ENCODE peak calls at places on chromosomes 7 and 10, in nine cellular contexts. A is aorta; W is A549; R is PC-3; J is CD8-positive, alpha-beta memory T cell; O is HepG2; K is neural progenitor cell; Z is IMR-90; T is SK-N-SH. C is an unnamed sample. For H3K4me1, the result is how much of the 10 kb centered on the place peaks cover.

GRCh38 chr7:22147113-22147512 is 201.4 kb upstream of the CDCA7L start:
- DNase-seq in A (no peak), W (no peak), R (no peak), J (no peak), O (no peak), K (no peak), Z (no peak), T (peak), C (no peak)

GRCh38 chr10:133365461-133366129 is 7.6 kb downstream of the ECHS1 start:
- DNase-seq in A (no peak), W (no peak), R (no peak), J (no peak), O (no peak), K (no peak), Z (no peak), T (no peak), C (no peak)

GRCh38 chr10:127990846-127991542 is 84.1 kb downstream of the PTPRE start:
- DNase-seq in A (no peak), W (peak), R (peak), J (peak), O (no peak), K (no peak), Z (peak), T (no peak), C (peak)

GRCh38 chr7:132373879-132374278 is 202.4 kb downstream of the PLXNA4 start:
- DNase-seq in A (no peak), W (no peak), R (no peak), J (no peak), O (no peak), K (no peak), Z (no peak), T (no peak), C (no peak)

GRCh38 chr10:91050371-91051034 is 129.6 kb upstream of the ANKRD1 start:
- DNase-seq in A (no peak), W (no peak), R (no peak), J (no peak), O (no peak), K (peak), Z (no peak), T (no peak), C (no peak)

GRCh38 chr10:69748621-69749020 is 53.1 kb upstream of the COL13A1 start:
- DNase-seq in A (peak), W (no peak), R (no peak), J (no peak), O (no peak), K (no peak), Z (no peak), T (no peak), C (no peak)

GRCh38 chr10:29878492-29878891 is 180.9 kb downstream of the JCAD start:
- DNase-seq in A (no peak), W (no peak), R (no peak), J (no peak), O (no peak), K (no peak), Z (no peak), T (no peak), C (no peak)

GRCh38 chr10:103793429-103793828 is 61.9 kb downstream of the SH3PXD2A start:
- DNase-seq in A (no peak), W (peak), R (no peak), J (no peak), O (peak), K (no peak), Z (no peak), T (no peak), C (no peak)

GRCh38 chr10:3068968-3069737 is 1.8 kb downstream of the PFKP start:
- DNase-seq in A (no peak), W (no peak), R (no peak), J (no peak), O (no peak), K (peak), Z (peak), T (peak), C (no peak)

GRCh38 chr7:111735661-111736323 is 173.5 kb upstream of the IMMP2L start:
- DNase-seq in A (no peak), W (peak), R (peak), J (peak), O (peak), K (peak), Z (peak), T (peak), C (no peak)

GRCh38 chr7:100832281-100832633 is 4.9 kb upstream of the EPHB4 start:
- DNase-seq in A (no peak), W (no peak), R (no peak), J (no peak), O (no peak), K (no peak), Z (no peak), T (no peak), C (no peak)

GRCh38 chr10:71889388-71889987 is 38.4 kb upstream of the PSAP start:
- DNase-seq in A (no peak), W (no peak), R (peak), J (no peak), O (no peak), K (no peak), Z (no peak), T (no peak), C (no peak)

GRCh38 chr10:15759265-15759664 is 39.5 kb upstream of the ITGA8 start:
- DNase-seq in A (no peak), W (no peak), R (no peak), J (no peak), O (no peak), K (no peak), Z (no peak), T (no peak), C (no peak)

DNA sequence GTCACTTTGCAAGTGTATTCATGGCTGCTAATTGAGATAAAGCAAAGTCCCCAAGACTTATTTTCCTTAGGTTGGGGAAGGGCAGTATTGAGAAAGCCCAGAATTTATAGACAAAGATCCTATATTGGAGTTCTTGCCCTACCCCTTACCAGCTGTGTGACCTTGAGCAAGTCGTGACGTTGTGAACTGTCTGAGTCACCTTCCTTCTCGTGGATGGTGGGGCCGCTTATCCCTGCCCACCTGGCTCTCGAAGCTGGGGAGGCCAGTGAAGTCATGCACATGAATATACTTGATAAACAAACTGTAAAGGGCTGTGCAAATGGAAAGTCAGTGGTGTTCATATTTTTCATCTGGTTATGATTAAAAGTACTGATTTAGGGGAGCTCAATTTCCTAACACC is 127.4 kb downstream of the TACC2 start:
- DNase-seq in A (no peak), W (peak), R (peak), J (no peak), O (peak), K (no peak), Z (peak), T (no peak), C (no peak)
- H3K27ac ChIP-seq in A (no peak), W (peak), R (peak), J (no peak), O (no peak), K (no peak), Z (no peak), T (no peak), C (peak)

DNA sequence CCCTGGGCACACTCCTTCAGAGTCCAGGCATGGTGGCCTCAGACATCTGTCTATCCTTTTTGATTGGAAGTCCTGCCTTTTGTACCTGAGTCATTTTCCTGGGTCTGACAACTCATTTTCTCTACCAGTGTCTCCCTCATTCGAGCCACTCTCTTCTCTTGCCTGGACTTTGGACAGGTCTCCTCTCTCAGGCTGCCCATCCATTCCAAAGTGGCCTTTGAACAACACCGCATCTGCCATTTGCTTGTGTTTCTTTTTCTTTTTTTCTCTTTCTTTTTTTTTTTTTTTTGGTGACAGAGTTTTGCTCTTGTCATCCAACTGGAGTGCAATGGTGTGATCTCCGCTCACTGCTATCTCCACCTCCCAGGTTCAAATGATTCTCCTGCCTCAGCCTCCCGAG is 142.1 kb upstream of the COBL start:
- DNase-seq in A (no peak), W (no peak), R (no peak), J (no peak), O (no peak), K (no peak), Z (no peak), T (no peak), C (no peak)
- H3K4me1 ChIP-seq in A (under half), W (under half), R (under half), J (under half), O (under half), K (under half), Z (under half), T (under half), C (under half)

GRCh38 chr7:124801330-124801895 is 35.8 kb upstream of the GPR37 start:
- DNase-seq in A (no peak), W (no peak), R (no peak), J (no peak), O (no peak), K (no peak), Z (no peak), T (no peak), C (no peak)
- H3K27ac ChIP-seq in A (no peak), W (no peak), R (no peak), J (no peak), O (no peak), K (no peak), Z (no peak), T (no peak), C (no peak)

DNA sequence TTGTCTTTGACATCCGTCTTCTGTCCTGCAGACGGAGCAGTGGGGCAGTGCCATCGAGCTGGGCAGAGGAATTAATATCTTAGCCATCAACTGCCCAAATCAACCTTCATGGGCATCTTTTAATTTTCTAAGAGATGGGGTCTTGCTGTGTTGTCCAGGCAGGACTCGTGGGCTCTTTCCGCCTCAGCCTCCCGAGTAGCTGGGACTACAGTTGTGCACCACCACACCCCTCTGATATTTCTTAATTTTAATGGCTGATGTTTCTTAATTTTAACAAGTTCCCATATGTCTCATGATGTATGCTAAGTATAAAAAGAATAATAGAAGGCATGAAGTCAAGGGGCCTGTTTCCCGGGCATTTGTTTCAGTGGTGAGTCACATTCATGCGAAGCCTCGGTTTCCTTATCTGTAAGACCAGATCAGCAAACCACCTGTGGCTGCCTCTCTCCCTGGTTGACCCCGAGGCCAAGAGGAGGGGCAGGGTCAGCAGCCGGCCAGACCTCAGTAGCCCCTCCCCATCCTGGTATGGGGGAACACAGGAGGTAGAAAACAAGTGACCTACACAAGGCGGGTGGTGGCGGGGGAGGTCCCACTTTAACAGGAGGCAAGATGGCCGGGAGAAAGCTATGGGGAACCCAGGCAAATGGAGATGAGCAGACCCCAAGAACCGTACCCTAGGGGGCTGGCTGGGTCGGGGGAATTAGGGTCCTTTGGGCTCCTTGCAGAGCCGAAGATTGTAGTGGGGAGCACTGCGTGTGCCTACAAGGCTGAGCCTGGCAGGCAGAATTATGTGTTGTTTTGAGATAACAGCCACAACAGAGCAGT is 85.5 kb downstream of the CUX1 start:
- DNase-seq in A (no peak), W (no peak), R (no peak), J (no peak), O (no peak), K (no peak), Z (no peak), T (peak), C (no peak)
- H3K4me1 ChIP-seq in A (under half), W (under half), R (under half), J (under half), O (under half), K (under half), Z (under half), T (under half), C (under half)

DNA sequence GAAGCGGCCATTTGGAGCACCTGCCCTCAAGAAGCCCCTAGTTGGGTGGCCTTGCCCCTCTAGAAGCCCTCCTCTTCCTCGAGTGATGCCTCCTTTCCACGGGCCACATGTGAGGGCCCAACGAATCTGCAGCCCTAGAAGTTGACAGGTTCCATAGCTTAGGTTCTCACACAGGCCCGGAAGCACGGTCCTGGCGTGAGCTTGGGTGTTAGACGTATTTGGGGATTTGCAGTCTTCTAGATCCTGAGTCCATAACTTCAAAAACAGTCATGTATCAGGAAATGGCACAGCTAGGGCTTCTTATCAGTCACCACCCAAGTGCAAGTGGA is 398 bp upstream of the FBXW4 start:
- DNase-seq in A (no peak), W (no peak), R (no peak), J (no peak), O (no peak), K (no peak), Z (no peak), T (no peak), C (no peak)
- H3K27ac ChIP-seq in A (no peak), W (peak), R (no peak), J (peak), O (peak), K (no peak), Z (no peak), T (peak), C (peak)

DNA sequence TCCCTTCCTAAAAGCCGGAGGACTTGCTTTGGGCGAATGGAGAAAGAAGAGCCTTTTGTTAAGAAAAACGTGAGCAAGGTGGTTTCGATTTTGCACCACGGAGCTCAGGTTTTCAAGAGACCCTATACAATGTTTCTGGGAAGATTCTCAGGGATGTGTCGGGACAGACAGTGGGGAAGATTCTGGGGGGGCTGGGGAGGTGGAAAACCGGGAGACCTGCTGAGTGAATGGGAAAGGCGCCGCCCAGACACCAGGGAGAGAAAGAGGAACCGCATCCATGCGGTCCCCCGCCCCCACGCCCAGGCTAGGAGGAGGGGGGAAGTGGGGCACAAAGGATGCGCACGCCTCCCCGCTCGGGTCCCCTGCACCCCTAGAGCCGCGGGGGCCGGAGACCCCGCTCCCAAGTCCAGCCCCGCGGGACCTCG is 726 bp downstream of the YWHAG start:
- DNase-seq in A (peak), W (peak), R (peak), J (no peak), O (no peak), K (peak), Z (peak), T (peak), C (peak)
- H3K4me1 ChIP-seq in A (under half), W (under half), R (under half), J (under half), O (half or more), K (under half), Z (under half), T (under half), C (under half)

GRCh38 chr7:69564454-69565417 is 33.5 kb upstream of the AUTS2 start:
- DNase-seq in A (no peak), W (no peak), R (no peak), J (no peak), O (peak), K (no peak), Z (no peak), T (peak), C (peak)
- H3K27ac ChIP-seq in A (no peak), W (no peak), R (no peak), J (no peak), O (no peak), K (no peak), Z (no peak), T (peak), C (no peak)

GRCh38 chr10:79113827-79114226 is 45.1 kb downstream of the ZMIZ1 start:
- DNase-seq in A (no peak), W (no peak), R (no peak), J (no peak), O (no peak), K (peak), Z (no peak), T (peak), C (no peak)

GRCh38 chr10:79116801-79117723 is 48.3 kb downstream of the ZMIZ1 start:
- DNase-seq in A (peak), W (no peak), R (no peak), J (no peak), O (no peak), K (no peak), Z (peak), T (no peak), C (no peak)

GRCh38 chr10:79115302-79115701 is 46.5 kb downstream of the ZMIZ1 start:
- DNase-seq in A (no peak), W (no peak), R (no peak), J (no peak), O (no peak), K (no peak), Z (no peak), T (no peak), C (no peak)

GRCh38 chr10:79118286-79119202 is 49.8 kb downstream of the ZMIZ1 start:
- DNase-seq in A (no peak), W (no peak), R (no peak), J (no peak), O (no peak), K (no peak), Z (no peak), T (no peak), C (no peak)

GRCh38 chr10:79116363-79116762 is 47.6 kb downstream of the ZMIZ1 start:
- DNase-seq in A (no peak), W (no peak), R (no peak), J (peak), O (no peak), K (no peak), Z (no peak), T (no peak), C (no peak)
- H3K4me1 ChIP-seq in A (under half), W (half or more), R (under half), J (under half), O (half or more), K (under half), Z (half or more), T (half or more), C (half or more)

GRCh38 chr10:58806970-58807630 is 294.4 kb downstream of the BICC1 start:
- DNase-seq in A (no peak), W (no peak), R (peak), J (no peak), O (no peak), K (no peak), Z (no peak), T (no peak), C (no peak)
- H3K27ac ChIP-seq in A (no peak), W (peak), R (peak), J (no peak), O (no peak), K (no peak), Z (no peak), T (no peak), C (no peak)